ENCODE peak calls at places on chromosomes 3 and 15, in five cellular contexts. H, U, C, B and A are unnamed samples.
A peak's percentile ranks its signal among the peaks of the same experiment; 100 is the strongest.

GRCh38 chr15:40313531-40314398 is 6.0 kb upstream of the PLCB2 start:
- DNase-seq in U (no peak), H (no peak), B (no peak), C (peak; percentile 53), A (no peak)

GRCh38 chr3:182028081-182028480 is 316.4 kb downstream of the SOX2 start:
- DNase-seq in U (no peak), H (no peak), B (no peak), C (no peak), A (no peak)

GRCh38 chr3:67104388-67104787 is 106.3 kb downstream of the KBTBD8 start:
- DNase-seq in B (no peak), C (no peak), H (no peak), U (no peak), A (no peak)

GRCh38 chr15:34933432-34933975 is 36.0 kb downstream of the AQR start:
- DNase-seq in B (no peak), C (no peak), H (no peak), U (no peak), A (no peak)

GRCh38 chr15:68053997-68054657 is at the start of gene PIAS1:
- DNase-seq in U (peak; percentile 95), B (peak; percentile 41), C (peak; percentile 89), H (peak; percentile 75), A (peak; percentile 97)

GRCh38 chr3:56187051-56187450 is 281.2 kb downstream of the ERC2 start:
- DNase-seq in C (no peak), B (no peak), H (no peak), U (no peak), A (no peak)

GRCh38 chr15:41940441-41940857 is 31.9 kb downstream of the EHD4 start:
- DNase-seq in C (peak; percentile 20), B (peak; percentile 82), U (peak; percentile 38), H (peak; percentile 82), A (no peak)

GRCh38 chr3:69197922-69198540 is 75.6 kb upstream of the LMOD3 start:
- DNase-seq in U (no peak), B (no peak), H (no peak), C (no peak), A (no peak)

GRCh38 chr3:377158-377561 is 180.6 kb downstream of the CHL1 start:
- DNase-seq in H (no peak), U (peak; percentile 50), C (peak; percentile 42), B (peak; percentile 13), A (peak; percentile 63)

GRCh38 chr3:188348445-188349244 is 194.7 kb downstream of the LPP start:
- DNase-seq in U (peak; percentile 53), H (peak; percentile 63), B (no peak), C (peak; percentile 58), A (peak; percentile 7)

GRCh38 chr3:53823956-53824320 is 22.3 kb downstream of the CHDH start:
- DNase-seq in C (no peak), B (no peak), U (no peak), H (no peak), A (no peak)

GRCh38 chr3:70531063-70531657 is 218.7 kb upstream of the MDFIC2 start:
- DNase-seq in C (peak; percentile 4), H (no peak), U (peak; percentile 42), B (no peak), A (peak; percentile 38)

GRCh38 chr15:55221090-55222011 is 24.6 kb upstream of the RSL24D1 start:
- DNase-seq in B (no peak), C (peak; percentile 86), H (no peak), U (peak; percentile 63), A (peak; percentile 35)

GRCh38 chr3:194312743-194313281 is 38.3 kb downstream of the CPN2 start:
- DNase-seq in U (peak; percentile 71), B (no peak), C (peak; percentile 33), H (no peak), A (peak; percentile 42)

GRCh38 chr3:105773291-105773690 is 95.5 kb downstream of the CBLB start:
- DNase-seq in B (no peak), C (no peak), H (no peak), U (no peak), A (no peak)

GRCh38 chr3:190581041-190581501 is 67.2 kb downstream of the IL1RAP start:
- DNase-seq in C (no peak), U (no peak), B (no peak), H (no peak), A (no peak)

GRCh38 chr3:188214442-188214841 is 60.5 kb downstream of the LPP start:
- DNase-seq in H (no peak), C (peak; percentile 34), B (no peak), U (no peak), A (no peak)

GRCh38 chr3:65230251-65231140 is 542.7 kb upstream of the ADAMTS9 start:
- DNase-seq in C (no peak), H (no peak), U (no peak), B (no peak), A (no peak)

GRCh38 chr15:74885461-74885860 is 4.4 kb upstream of the MPI start:
- DNase-seq in B (no peak), H (no peak), C (no peak), U (no peak), A (no peak)

GRCh38 chr15:100863406-100864198 is 16.0 kb upstream of the ALDH1A3 start:
- DNase-seq in U (no peak), C (no peak), H (no peak), B (no peak), A (no peak)

GRCh38 chr3:96700322-96701315 is 113.8 kb upstream of the EPHA6 start:
- DNase-seq in B (no peak), U (peak; percentile 1), C (no peak), H (no peak), A (peak; percentile 76)

GRCh38 chr15:101068523-101068960 is 149.4 kb downstream of the LRRK1 start:
- DNase-seq in U (no peak), H (no peak), C (no peak), B (no peak), A (no peak)

GRCh38 chr15:68797157-68797556 is 23.5 kb downstream of the ANP32A start:
- DNase-seq in U (no peak), H (no peak), B (no peak), C (no peak), A (no peak)

GRCh38 chr3:194585880-194586281 is 47.3 kb downstream of the TMEM44 start:
- DNase-seq in H (no peak), U (no peak), C (no peak), B (no peak), A (no peak)

GRCh38 chr3:131807822-131808221 is 227.0 kb downstream of the CPNE4 start:
- DNase-seq in C (no peak), B (no peak), H (no peak), U (no peak), A (no peak)

GRCh38 chr3:50268703-50269451 is at the start of gene SEMA3B:
- DNase-seq in B (no peak), C (peak; percentile 71), U (peak; percentile 73), H (no peak), A (no peak)

GRCh38 chr15:66803182-66803729 is 101.2 kb downstream of the SMAD6 start:
- DNase-seq in B (peak; percentile 80), H (peak; percentile 86), U (peak; percentile 95), C (peak; percentile 84), A (peak; percentile 68)

GRCh38 chr3:16066975-16067374 is 107.5 kb upstream of the GALNT15 start:
- DNase-seq in B (no peak), H (no peak), C (no peak), U (peak; percentile 46), A (no peak)

GRCh38 chr3:195543642-195544536 is 764 bp upstream of the PPP1R2 start:
- DNase-seq in C (peak; percentile 73), U (no peak), B (no peak), H (no peak), A (peak; percentile 50)

GRCh38 chr3:139299261-139300132 is 44.3 kb upstream of the MRPS22 start:
- DNase-seq in C (peak; percentile 88), B (no peak), H (peak; percentile 95), U (peak; percentile 61), A (peak; percentile 28)

GRCh38 chr3:192843742-192844350 is 73.8 kb downstream of the MB21D2 start:
- DNase-seq in B (no peak), U (no peak), H (no peak), C (no peak), A (no peak)

GRCh38 chr3:123026551-123027291 is 842 bp downstream of the SEMA5B start:
- DNase-seq in B (no peak), U (peak; percentile 12), H (no peak), C (no peak), A (peak; percentile 87)

GRCh38 chr15:67164401-67164791 is 90.1 kb downstream of the AAGAB start:
- DNase-seq in B (no peak), H (no peak), C (no peak), U (no peak), A (no peak)

GRCh38 chr15:45102226-45102625 is 11.7 kb downstream of the DUOX2 start:
- DNase-seq in U (no peak), B (no peak), C (no peak), H (no peak), A (no peak)
- TF ChIP-seq REST in U (no peak), B (no peak), C (no peak), H (no peak), A (no peak)

GRCh38 chr15:78811825-78812183 is 540 bp upstream of the ADAMTS7 start:
- DNase-seq in U (no peak), H (no peak), C (no peak), B (no peak), A (no peak)
- TF ChIP-seq REST in U (no peak), H (no peak), C (no peak), B (no peak), A (no peak)

DNA sequence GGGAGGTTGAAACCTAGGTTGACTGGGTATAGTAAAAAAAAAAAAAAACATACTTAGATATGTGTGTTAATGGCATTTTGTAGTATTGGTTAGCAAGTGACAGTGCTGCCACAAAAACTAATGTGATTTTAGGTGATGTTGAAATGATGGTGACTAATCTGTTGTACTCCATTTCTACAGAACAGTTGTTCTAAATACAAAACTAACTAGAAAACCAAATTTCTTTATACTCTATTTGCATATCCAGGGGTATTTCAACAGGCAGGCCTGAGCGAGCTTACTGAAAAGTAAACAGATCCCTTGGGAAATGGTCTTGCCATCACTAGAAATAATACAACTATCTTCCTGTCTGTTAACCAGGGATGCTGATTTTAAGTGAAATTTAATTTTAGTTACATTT is 20.5 kb downstream of the TSC22D2 start:
- DNase-seq in H (no peak), U (no peak), C (no peak), B (no peak), A (no peak)
- TF ChIP-seq REST in H (no peak), U (no peak), C (no peak), B (no peak), A (no peak)

GRCh38 chr3:159791336-159791735 is 197.3 kb upstream of the IL12A start:
- DNase-seq in C (no peak), B (no peak), U (no peak), H (no peak), A (no peak)

GRCh38 chr3:159789742-159790635 is 198.6 kb upstream of the IL12A start:
- DNase-seq in B (no peak), H (no peak), U (no peak), C (no peak), A (no peak)

GRCh38 chr3:159795050-159795449 is 193.6 kb upstream of the IL12A start:
- DNase-seq in C (no peak), H (no peak), U (no peak), B (no peak), A (no peak)

GRCh38 chr3:159788987-159789386 is 199.6 kb upstream of the IL12A start:
- DNase-seq in C (no peak), U (no peak), H (no peak), B (no peak), A (no peak)

DNA sequence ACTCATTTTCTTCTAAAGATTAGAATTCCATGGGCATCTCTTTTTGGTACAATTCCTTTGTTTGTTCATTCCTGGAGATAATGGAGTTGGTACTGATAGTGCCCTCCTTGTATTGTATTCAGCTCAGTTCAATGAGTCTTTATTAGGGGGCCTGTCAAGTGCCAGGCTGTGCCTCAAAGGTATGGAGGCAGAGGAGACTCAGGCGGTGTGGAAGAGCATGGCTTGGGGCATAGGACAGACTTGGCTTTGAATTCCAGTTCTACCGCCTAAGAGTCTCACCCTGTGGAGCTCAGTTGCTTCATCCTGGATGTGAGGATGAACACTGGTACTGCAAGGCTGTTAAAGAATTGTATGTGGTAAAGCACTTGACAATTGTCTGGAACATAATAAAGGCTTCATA is 196.6 kb upstream of the IL12A start:
- DNase-seq in U (no peak), H (no peak), B (no peak), C (no peak), A (no peak)
- TF ChIP-seq REST in U (no peak), H (no peak), B (no peak), C (no peak), A (no peak)